ENCODE peak calls at places on chromosomes 13 and 19, in four cellular contexts. L is GM12878, I is HepG2, B is H1. O is an unnamed sample.

GRCh38 chr19:58033741-58034475 is at the start of gene ZSCAN1:
- DNase-seq in B (peak; percentile 70), I (no peak), L (no peak), O (no peak)

GRCh38 chr13:91647361-91647970 is 249.0 kb downstream of the GPC5 start:
- DNase-seq in B (peak; percentile 41), L (no peak), I (peak; percentile 26), O (peak; percentile 77)

GRCh38 chr19:374183-374885 is 29.7 kb upstream of the MIER2 start:
- DNase-seq in L (no peak), B (no peak), I (no peak), O (no peak)

GRCh38 chr13:114279770-114280169 is 1.6 kb upstream of the UPF3A start:
- DNase-seq in B (no peak), L (no peak), I (no peak), O (no peak)

GRCh38 chr19:3176715-3177501 is 1.7 kb upstream of the S1PR4 start:
- DNase-seq in L (no peak), B (no peak), I (no peak), O (peak; percentile 77)

GRCh38 chr13:42327725-42328124 is 55.8 kb downstream of the AKAP11 start:
- DNase-seq in L (no peak), I (no peak), B (no peak), O (no peak)

GRCh38 chr19:32041681-32042292 is 303.6 kb upstream of the ZNF507 start:
- DNase-seq in B (no peak), I (peak; percentile 16), L (no peak), O (peak; percentile 46)

GRCh38 chr13:80386001-80386400 is 45.1 kb upstream of the SPRY2 start:
- DNase-seq in I (no peak), B (no peak), L (no peak), O (no peak)

GRCh38 chr13:39967199-39967959 is 311.9 kb downstream of the COG6 start:
- DNase-seq in I (no peak), B (no peak), L (no peak), O (no peak)

GRCh38 chr13:27783111-27783510 is 9.2 kb upstream of the GSX1 start:
- DNase-seq in L (no peak), I (peak; percentile 14), B (no peak), O (peak; percentile 3)

GRCh38 chr13:29136341-29136740 is 316.2 kb downstream of the MTUS2 start:
- DNase-seq in L (no peak), I (no peak), B (no peak), O (no peak)

GRCh38 chr19:15403151-15403531 is 15.6 kb downstream of the AKAP8L start:
- DNase-seq in B (no peak), I (no peak), L (no peak), O (no peak)

GRCh38 chr19:55377356-55378131 is 918 bp downstream of the TMEM190 start:
- DNase-seq in I (peak; percentile 52), L (no peak), B (no peak), O (no peak)

GRCh38 chr19:50500060-50500752 is 10.8 kb downstream of the JOSD2 start:
- DNase-seq in I (no peak), B (no peak), L (no peak), O (peak; percentile 81)

GRCh38 chr19:571127-571974 is 1.0 kb upstream of the BSG start:
- DNase-seq in I (peak; percentile 61), B (no peak), L (peak; percentile 25), O (peak; percentile 48)

GRCh38 chr19:19741184-19741583 is 8.3 kb upstream of the ZNF14 start:
- DNase-seq in I (no peak), L (no peak), B (no peak), O (no peak)

GRCh38 chr13:25114220-25114619 is 18.3 kb downstream of the PABPC3 start:
- DNase-seq in I (peak; percentile 62), L (peak; percentile 56), B (peak; percentile 77), O (peak; percentile 54)

GRCh38 chr13:25116044-25116443 is 20.1 kb downstream of the PABPC3 start:
- DNase-seq in B (no peak), L (no peak), I (no peak), O (no peak)

GRCh38 chr13:25118371-25118770 is 22.4 kb downstream of the PABPC3 start:
- DNase-seq in I (no peak), L (no peak), B (no peak), O (no peak)

GRCh38 chr13:25112856-25113255 is 16.9 kb downstream of the PABPC3 start:
- DNase-seq in L (no peak), I (no peak), B (no peak), O (no peak)

DNA sequence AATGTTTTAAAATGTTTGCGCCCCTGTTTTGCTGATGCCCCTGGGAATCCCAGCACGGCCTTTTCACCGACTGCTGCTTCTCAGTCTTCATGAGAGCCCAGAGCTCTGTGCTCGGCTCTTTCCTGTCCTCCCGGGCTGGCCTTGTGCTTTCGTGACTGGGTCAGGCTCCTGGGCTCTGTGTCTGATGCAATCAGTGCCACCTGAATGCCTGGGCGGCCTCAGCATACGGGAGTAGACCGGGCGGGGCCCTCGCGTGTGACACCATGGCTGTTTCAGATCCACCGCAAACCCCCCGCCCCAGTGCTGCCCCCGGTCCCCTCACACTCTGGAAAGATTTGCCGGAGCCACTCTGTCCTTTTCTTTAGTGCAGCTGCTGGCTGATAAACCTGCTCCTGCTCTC is 21.4 kb downstream of the PABPC3 start:
- DNase-seq in B (no peak), L (no peak), I (no peak), O (no peak)
- TF ChIP-seq HDAC6 in B (no peak), L (no peak), I (no peak), O (no peak)

GRCh38 chr13:109105899-109106298 is 476.5 kb downstream of the MYO16 start:
- DNase-seq in B (no peak), I (no peak), L (no peak), O (no peak)
- TF ChIP-seq HDAC6 in B (no peak), I (no peak), L (no peak), O (no peak)

DNA sequence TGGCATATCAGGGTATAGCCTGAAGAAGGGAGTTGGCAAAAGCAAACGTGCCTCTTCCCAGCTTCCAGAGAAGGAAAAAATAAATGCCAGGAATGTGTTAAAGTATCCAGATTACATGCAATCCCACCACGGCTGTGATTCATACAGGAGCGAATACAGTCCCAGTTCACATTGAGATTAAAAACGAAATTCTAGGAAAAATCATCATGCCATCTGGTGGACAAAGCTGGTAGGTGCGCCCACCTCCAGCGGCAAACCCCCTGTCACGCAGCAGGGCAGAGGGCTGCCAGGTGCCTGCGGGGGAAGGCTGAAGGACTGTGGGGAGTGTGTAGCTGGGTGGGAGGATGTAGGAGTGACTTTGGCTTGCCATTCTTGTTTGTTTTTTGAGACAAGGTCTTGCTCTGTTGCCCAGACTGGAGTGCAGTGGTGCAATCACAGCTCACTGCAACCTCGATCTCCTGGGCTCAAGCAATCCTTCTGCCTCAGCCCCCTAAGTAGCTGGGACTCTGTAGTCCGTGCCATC is 6.4 kb upstream of the DMWD start:
- DNase-seq in L (peak; percentile 23), I (peak; percentile 31), B (no peak), O (peak; percentile 79)
- TF ChIP-seq HDAC6 in L (no peak), I (no peak), B (no peak), O (no peak)

GRCh38 chr19:47315125-47315821 is 5.6 kb downstream of the C5AR1 start:
- DNase-seq in B (no peak), I (peak; percentile 97), L (no peak), O (peak; percentile 83)
- TF ChIP-seq HDAC6 in B (no peak), I (no peak), L (no peak), O (no peak)

GRCh38 chr13:67229438-67230242 is 496 bp downstream of the PCDH9 start:
- DNase-seq in L (no peak), I (no peak), B (no peak), O (no peak)
- TF ChIP-seq HDAC6 in L (no peak), I (no peak), B (no peak), O (no peak)

GRCh38 chr13:97109841-97110492 is 112.2 kb upstream of the MBNL2 start:
- DNase-seq in B (peak; percentile 36), I (peak; percentile 68), L (no peak), O (peak; percentile 80)
- TF ChIP-seq HDAC6 in B (no peak), I (no peak), L (no peak), O (no peak)

DNA sequence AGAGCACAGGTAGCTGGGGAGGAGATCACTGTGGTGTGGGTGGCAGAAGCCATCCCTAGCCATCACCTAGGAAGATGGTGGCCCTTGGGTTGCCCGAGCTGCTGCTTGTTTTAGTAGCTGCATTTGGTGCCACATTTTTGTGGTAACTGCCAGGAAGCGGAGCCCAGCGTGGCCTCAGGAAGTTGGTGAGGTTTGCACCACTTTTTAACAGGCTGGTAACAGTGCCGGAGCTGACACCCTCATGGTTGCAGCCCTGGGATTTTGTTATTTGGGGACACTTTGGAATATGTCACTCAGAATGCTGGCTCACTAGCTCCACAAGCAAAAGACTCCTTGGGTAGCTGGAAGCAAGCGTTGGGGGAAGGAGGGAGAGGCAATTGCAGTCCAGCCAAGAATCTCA is 22.1 kb downstream of the ACTN4 start:
- DNase-seq in L (no peak), B (no peak), I (no peak), O (no peak)
- TF ChIP-seq HDAC6 in L (no peak), B (no peak), I (no peak), O (no peak)

DNA sequence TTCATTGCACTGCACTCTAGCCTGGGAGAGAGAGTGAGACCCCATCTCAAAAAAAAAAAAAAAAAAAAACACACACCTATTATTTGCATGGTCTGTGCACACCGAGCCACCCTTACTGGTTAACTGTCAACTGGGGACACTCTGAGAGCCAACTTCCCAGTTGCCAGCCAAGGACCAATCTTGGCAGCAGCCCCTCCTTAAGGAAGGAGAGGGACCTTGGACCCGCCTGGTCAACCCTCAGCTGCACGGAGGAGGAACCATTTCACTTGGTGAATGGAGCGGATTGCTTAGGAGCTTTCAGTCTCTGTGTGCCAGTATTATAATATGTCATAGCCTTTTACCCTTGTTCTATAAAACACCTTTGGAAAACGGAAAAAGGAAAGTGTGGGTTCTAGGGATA is 24.9 kb downstream of the MICOS13 start:
- DNase-seq in L (no peak), B (no peak), I (no peak), O (no peak)
- TF ChIP-seq HDAC6 in L (no peak), B (no peak), I (no peak), O (no peak)

O was measured in K562.